ENCODE peak calls at places on chromosomes 4 and X, in five cellular contexts. S, H, U, Y and B are unnamed samples. For H3K4me1, the result is how much of the 10 kb centered on the place peaks cover.

GRCh38 chrX:120791013-120791643 is 84.5 kb downstream of the CT47B1 start:
- DNase-seq in Y (peak), U (peak), H (peak), S (peak), B (no peak)

GRCh38 chrX:112688242-112688641 is 8.5 kb upstream of the LHFPL1 start:
- DNase-seq in H (no peak), S (no peak), Y (no peak), U (no peak), B (no peak)

GRCh38 chrX:47958943-47959342 is 44.8 kb downstream of the ZNF182 start:
- DNase-seq in S (no peak), U (peak), Y (no peak), H (no peak), B (peak)

GRCh38 chr4:5165419-5166369 is 114.4 kb downstream of the STK32B start:
- DNase-seq in H (peak), Y (no peak), U (no peak), S (no peak), B (no peak)

GRCh38 chr4:55906999-55907398 is 41.7 kb upstream of the CEP135 start:
- DNase-seq in Y (no peak), U (no peak), S (no peak), H (no peak), B (no peak)

GRCh38 chr4:141643557-141643956 is 7.2 kb downstream of the IL15 start:
- DNase-seq in Y (no peak), U (no peak), H (peak), S (no peak), B (no peak)

GRCh38 chr4:153153339-153153851 is 50.8 kb upstream of the TRIM2 start:
- DNase-seq in U (peak), Y (no peak), H (peak), S (peak), B (no peak)

GRCh38 chr4:4985844-4986243 is 33.4 kb downstream of the CYTL1 start:
- DNase-seq in Y (no peak), U (peak), H (peak), S (no peak), B (peak)

GRCh38 chrX:29890004-29890403 is 325.4 kb upstream of the MAGEB2 start:
- DNase-seq in H (peak), Y (no peak), S (no peak), U (no peak), B (no peak)

GRCh38 chr4:183905081-183905592 is at the start of gene STOX2:
- DNase-seq in Y (peak), U (no peak), H (peak), S (peak), B (peak)

GRCh38 chr4:54800831-54801530 is 143.2 kb downstream of the KIT start:
- DNase-seq in S (no peak), U (no peak), H (no peak), Y (no peak), B (no peak)

GRCh38 chr4:125229596-125230058 is 85.1 kb upstream of the FAT4 start:
- DNase-seq in S (no peak), U (no peak), H (no peak), Y (no peak), B (no peak)

GRCh38 chr4:52991452-52991851 is 129.3 kb downstream of the RASL11B start:
- DNase-seq in Y (no peak), U (no peak), S (no peak), H (no peak), B (no peak)

GRCh38 chr4:84503495-84504437 is 4.7 kb upstream of the NKX6-1 start:
- DNase-seq in H (peak), U (peak), S (no peak), Y (no peak), B (no peak)

GRCh38 chr4:179196511-179196910 is 1754.3 kb upstream of the AGA start:
- DNase-seq in Y (no peak), H (peak), U (no peak), S (no peak), B (no peak)

GRCh38 chr4:55303818-55304217 is 42.2 kb upstream of the SRD5A3 start:
- DNase-seq in Y (no peak), H (peak), U (no peak), S (no peak), B (no peak)

GRCh38 chr4:137125011-137125410 is 407.3 kb downstream of the PCDH18 start:
- DNase-seq in Y (peak), U (no peak), H (peak), S (no peak), B (no peak)

GRCh38 chrX:153697924-153698865 is 10.5 kb downstream of the SLC6A8 start:
- DNase-seq in U (no peak), Y (no peak), S (no peak), H (no peak), B (no peak)

GRCh38 chr4:1039493-1040343 is 28.3 kb downstream of the FGFRL1 start:
- DNase-seq in U (peak), H (peak), Y (peak), S (no peak), B (no peak)

GRCh38 chr4:119286377-119287002 is 35.4 kb downstream of the FABP2 start:
- DNase-seq in S (no peak), U (peak), H (peak), Y (no peak), B (no peak)

GRCh38 chr4:139241086-139241783 is 38.8 kb downstream of the MGARP start:
- DNase-seq in U (no peak), S (no peak), Y (no peak), H (no peak), B (no peak)

GRCh38 chr4:181761130-181761529 is 482.1 kb upstream of the TENM3 start:
- DNase-seq in Y (no peak), H (no peak), S (no peak), U (no peak), B (no peak)

GRCh38 chrX:152806035-152806434 is 24.5 kb downstream of the CETN2 start:
- DNase-seq in H (no peak), U (no peak), Y (no peak), S (no peak), B (no peak)

GRCh38 chrX:119041175-119041574 is 31.6 kb upstream of the CT47C1 start:
- DNase-seq in Y (peak), H (peak), S (peak), U (peak), B (no peak)

GRCh38 chr4:40204507-40205258 is 7.9 kb downstream of the RHOH start:
- DNase-seq in H (no peak), U (no peak), Y (no peak), S (no peak), B (no peak)

GRCh38 chrX:50858548-50858947 is 44.6 kb upstream of the SHROOM4 start:
- DNase-seq in Y (no peak), U (no peak), S (no peak), H (no peak), B (no peak)

GRCh38 chrX:101931104-101931493 is 728 bp downstream of the ZMAT1 start:
- DNase-seq in H (no peak), U (no peak), S (no peak), Y (no peak), B (no peak)

GRCh38 chrX:28581522-28581921 is 5.7 kb upstream of the IL1RAPL1 start:
- DNase-seq in U (no peak), S (no peak), H (no peak), Y (no peak), B (no peak)

GRCh38 chrX:115642895-115643530 is 82.0 kb downstream of the PLS3 start:
- DNase-seq in Y (peak), H (peak), S (no peak), U (peak), B (no peak)

GRCh38 chrX:110182865-110183264 is 135.0 kb downstream of the AMMECR1 start:
- DNase-seq in H (no peak), S (no peak), U (peak), Y (no peak), B (no peak)

GRCh38 chr4:19327364-19327763 is 924.3 kb upstream of the SLIT2 start:
- DNase-seq in H (peak), U (no peak), S (no peak), Y (no peak), B (no peak)

GRCh38 chr4:113232194-113232593 is 182.7 kb downstream of the ANK2 start:
- DNase-seq in S (no peak), U (no peak), H (peak), Y (no peak), B (no peak)

GRCh38 chrX:1072637-1073377 is 139.6 kb downstream of the CRLF2 start:
- DNase-seq in Y (no peak), H (no peak), U (peak), S (no peak), B (no peak)

GRCh38 chr4:110484767-110485166 is 8.8 kb downstream of the ENPEP start:
- DNase-seq in Y (no peak), U (no peak), H (peak), S (no peak), B (no peak)

DNA sequence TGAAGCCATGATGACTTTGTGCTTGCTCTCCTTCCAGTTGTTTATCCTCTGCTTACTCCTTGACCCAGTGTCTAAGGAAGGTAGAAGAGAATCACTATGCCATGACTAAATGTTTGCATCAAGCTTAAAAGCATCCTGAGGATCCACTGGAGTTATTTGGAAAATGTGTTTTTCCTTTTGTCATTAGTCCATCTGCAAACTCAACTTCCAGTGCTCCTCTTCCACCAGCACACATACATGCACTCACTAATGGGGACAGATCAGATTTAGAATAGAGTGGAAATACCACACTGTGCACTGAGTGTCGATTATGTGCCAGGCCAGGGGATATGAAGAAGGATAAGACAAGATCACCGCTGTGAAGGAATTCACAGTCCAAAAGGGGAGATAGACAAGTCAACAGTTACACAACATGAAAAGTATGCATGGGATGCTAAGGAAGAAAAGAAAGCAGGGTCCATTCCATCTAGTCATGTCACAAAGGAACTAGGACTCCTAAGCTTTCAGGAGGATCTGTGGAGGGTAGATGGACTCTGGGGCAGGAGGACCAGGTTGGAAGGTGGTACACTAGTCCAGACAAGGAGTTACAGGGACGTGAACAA is 1.9 kb downstream of the OCIAD2 start:
- DNase-seq in Y (no peak), S (no peak), U (no peak), H (peak), B (no peak)
- H3K4me3 ChIP-seq in Y (no peak), S (no peak), U (no peak), H (no peak), B (no peak)

DNA sequence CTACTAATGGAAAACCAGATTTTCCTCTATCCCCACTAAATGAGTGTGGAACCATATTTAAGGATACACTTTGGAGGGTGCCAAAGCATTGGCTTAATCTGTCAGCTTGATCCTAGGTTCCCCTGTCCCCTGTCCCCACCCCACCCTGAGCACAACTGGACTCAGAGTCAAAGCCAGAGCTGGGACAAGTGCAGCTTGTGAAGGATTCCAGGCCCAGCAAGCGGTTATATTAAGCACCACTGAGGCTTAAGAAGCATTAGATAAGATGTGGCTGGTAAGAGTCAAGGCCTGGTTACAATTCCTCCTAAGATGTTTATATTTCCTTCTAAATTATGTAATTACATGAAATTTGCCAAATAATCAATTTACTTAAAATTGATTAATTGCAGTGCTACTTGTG is 350.0 kb upstream of the GATB start:
- DNase-seq in U (no peak), Y (no peak), H (no peak), S (no peak), B (no peak)
- H3K4me1 ChIP-seq in U (under half), Y (under half), H (under half), S (under half), B (under half)

GRCh38 chr4:140626982-140627381 is 58.2 kb upstream of the UCP1 start:
- DNase-seq in H (no peak), Y (no peak), S (no peak), U (no peak), B (no peak)

GRCh38 chr4:140633951-140634350 is 65.2 kb upstream of the UCP1 start:
- DNase-seq in U (no peak), Y (no peak), H (no peak), S (no peak), B (no peak)

GRCh38 chr4:140628016-140628415 is 59.3 kb upstream of the UCP1 start:
- DNase-seq in S (no peak), H (no peak), U (no peak), Y (no peak), B (no peak)

GRCh38 chr4:140633154-140633553 is 64.4 kb upstream of the UCP1 start:
- DNase-seq in S (no peak), Y (no peak), H (no peak), U (no peak), B (no peak)

GRCh38 chr4:140630246-140630645 is 61.5 kb upstream of the UCP1 start:
- DNase-seq in U (no peak), H (no peak), S (no peak), Y (no peak), B (no peak)
- H3K27ac ChIP-seq in U (no peak), H (no peak), S (no peak), Y (no peak), B (no peak)

GRCh38 chrX:40088299-40088625 is 9.5 kb downstream of the BCOR start:
- DNase-seq in H (peak), S (no peak), Y (no peak), U (no peak), B (no peak)
- H3K4me3 ChIP-seq in H (no peak), S (no peak), Y (no peak), U (no peak), B (no peak)

GRCh38 chr4:76219299-76220055 is 5.9 kb upstream of the SCARB2 start:
- DNase-seq in Y (no peak), S (no peak), H (peak), U (no peak), B (no peak)
- H3K4me1 ChIP-seq in Y (under half), S (under half), H (under half), U (under half), B (under half)